ENCODE peak calls at places on chromosomes 2 and 18, in seven cellular contexts. C, Q, Z, E, R, N and M are unnamed samples. For H3K9me3, the result is how much of the 10 kb centered on the place peaks cover.

GRCh38 chr2:178392215-178392614 is 58.8 kb downstream of the PRKRA start:
- DNase-seq in R (no peak), E (peak), Q (no peak), C (no peak), N (no peak), Z (peak), M (no peak)

GRCh38 chr2:163455815-163456214 is 280.0 kb downstream of the FIGN start:
- DNase-seq in Q (no peak), E (no peak), R (no peak), C (no peak), Z (no peak), N (no peak), M (no peak)

GRCh38 chr2:152411154-152411553 is 76.2 kb downstream of the FMNL2 start:
- DNase-seq in Q (no peak), E (no peak), R (no peak), C (no peak), N (no peak), Z (peak), M (no peak)

GRCh38 chr2:239814917-239815637 is 210.1 kb downstream of the NDUFA10 start:
- DNase-seq in N (peak), R (no peak), C (no peak), E (peak), Z (no peak), Q (no peak), M (no peak)

GRCh38 chr2:28356095-28356911 is 36.4 kb upstream of the FOSL2 start:
- DNase-seq in R (peak), Q (peak), Z (peak), N (peak), E (peak), C (peak), M (no peak)

GRCh38 chr18:8063733-8064132 is 496.6 kb downstream of the PTPRM start:
- DNase-seq in R (no peak), C (no peak), Q (no peak), Z (no peak), E (no peak), N (no peak), M (no peak)

GRCh38 chr2:157106950-157107349 is 150.6 kb upstream of the GALNT5 start:
- DNase-seq in R (no peak), E (no peak), C (no peak), N (no peak), Q (no peak), Z (no peak), M (no peak)

GRCh38 chr2:225668606-225669266 is 269.2 kb downstream of the NYAP2 start:
- DNase-seq in Z (peak), C (no peak), Q (no peak), N (no peak), E (peak), R (peak), M (no peak)

GRCh38 chr2:160510617-160511016 is 17.0 kb upstream of the RBMS1 start:
- DNase-seq in Z (no peak), N (no peak), C (no peak), R (no peak), Q (no peak), E (peak), M (no peak)

GRCh38 chr2:115874427-115874826 is 1432.0 kb downstream of the DPP10 start:
- DNase-seq in Z (no peak), R (no peak), C (no peak), N (no peak), E (no peak), Q (no peak), M (no peak)
- H3K9me3 ChIP-seq in Z (under half), R (under half), C (under half), N (under half), E (under half), Q (under half), M (under half)

DNA sequence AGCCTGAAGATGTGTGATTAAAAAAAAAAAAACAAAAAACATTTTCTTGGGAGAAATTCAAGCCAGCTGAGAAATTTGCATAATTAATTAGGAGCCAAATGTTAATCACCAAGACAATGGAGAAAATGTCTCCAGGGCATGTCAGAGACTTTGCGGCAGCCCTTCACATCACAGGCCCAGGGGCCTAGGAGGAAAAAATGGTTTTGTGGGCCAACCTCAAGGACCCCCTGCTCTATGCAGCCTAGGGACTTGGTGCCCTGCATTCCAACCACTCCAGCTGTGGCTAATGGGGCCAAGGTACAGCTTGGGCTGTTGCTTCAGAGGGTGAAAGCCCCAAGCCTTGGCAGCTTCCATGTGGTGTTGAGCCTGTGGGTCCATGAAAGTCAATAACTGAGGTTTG is 241.9 kb upstream of the THUMPD2 start:
- DNase-seq in R (no peak), C (no peak), Q (no peak), Z (no peak), N (no peak), E (no peak), M (no peak)
- H3K9me3 ChIP-seq in R (under half), C (under half), Q (under half), Z (under half), N (under half), E (under half), M (under half)

DNA sequence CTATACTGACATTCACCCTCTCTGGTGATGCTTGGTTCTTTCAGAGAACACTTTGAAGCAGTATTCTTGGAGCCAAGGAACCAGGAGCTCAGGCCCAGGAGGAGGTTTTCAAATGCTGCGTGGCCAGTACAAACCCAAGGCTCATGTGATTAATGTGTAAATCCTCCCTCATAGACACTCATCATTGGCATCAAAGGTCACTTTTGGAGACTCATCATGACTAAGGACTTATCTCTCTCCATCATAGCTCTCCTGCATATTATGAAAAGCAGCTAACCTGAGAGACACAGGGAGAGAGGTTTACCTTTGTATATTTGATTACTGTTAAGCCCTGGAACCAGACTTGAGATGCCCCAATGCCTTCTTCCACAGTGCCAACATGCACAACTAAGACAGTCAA is 115.3 kb upstream of the SRD5A2 start:
- DNase-seq in R (no peak), E (no peak), N (no peak), Q (no peak), C (no peak), Z (no peak), M (no peak)
- H3K9me3 ChIP-seq in R (under half), E (under half), N (under half), Q (under half), C (under half), Z (under half), M (under half)

DNA sequence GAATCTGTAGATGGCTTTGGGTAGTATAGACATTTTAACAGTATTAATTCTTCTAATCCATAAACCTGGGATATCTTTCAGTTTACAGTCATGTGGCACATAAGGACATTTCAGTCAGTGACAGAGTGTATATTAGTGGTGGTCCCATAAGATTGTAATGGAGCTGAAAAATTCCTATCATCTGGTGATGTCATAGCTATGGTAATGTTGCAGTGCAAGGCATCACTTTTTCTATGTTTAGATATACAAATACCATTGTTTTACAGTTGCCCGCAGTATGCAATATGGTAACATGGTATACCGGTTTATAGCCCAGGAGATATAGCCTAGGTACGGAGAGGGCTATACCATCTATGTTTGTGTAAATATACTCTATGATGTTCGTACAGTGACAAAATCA is 9.7 kb downstream of the CCDC150 start:
- DNase-seq in Q (no peak), N (no peak), Z (no peak), C (no peak), E (no peak), R (no peak), M (no peak)
- H3K9me3 ChIP-seq in Q (under half), N (under half), Z (under half), C (under half), E (under half), R (under half), M (under half)

GRCh38 chr18:78519394-78520062 is 460.1 kb upstream of the SALL3 start:
- DNase-seq in N (no peak), Z (no peak), C (no peak), R (no peak), E (no peak), Q (no peak), M (no peak)
- H3K9me3 ChIP-seq in N (under half), Z (under half), C (under half), R (under half), E (under half), Q (under half), M (under half)

GRCh38 chr2:360124-360523 is 72.2 kb upstream of the ALKAL2 start:
- DNase-seq in Z (no peak), C (no peak), N (no peak), E (no peak), Q (no peak), R (no peak), M (no peak)

GRCh38 chr2:365367-366275 is 77.7 kb upstream of the ALKAL2 start:
- DNase-seq in Q (no peak), R (no peak), E (no peak), Z (no peak), C (no peak), N (no peak), M (no peak)

GRCh38 chr2:366706-367105 is 78.8 kb upstream of the ALKAL2 start:
- DNase-seq in R (no peak), E (no peak), Z (no peak), Q (no peak), C (no peak), N (no peak), M (no peak)

GRCh38 chr2:363823-364470 is 76.1 kb upstream of the ALKAL2 start:
- DNase-seq in N (no peak), Z (no peak), Q (no peak), R (no peak), C (no peak), E (no peak), M (no peak)

DNA sequence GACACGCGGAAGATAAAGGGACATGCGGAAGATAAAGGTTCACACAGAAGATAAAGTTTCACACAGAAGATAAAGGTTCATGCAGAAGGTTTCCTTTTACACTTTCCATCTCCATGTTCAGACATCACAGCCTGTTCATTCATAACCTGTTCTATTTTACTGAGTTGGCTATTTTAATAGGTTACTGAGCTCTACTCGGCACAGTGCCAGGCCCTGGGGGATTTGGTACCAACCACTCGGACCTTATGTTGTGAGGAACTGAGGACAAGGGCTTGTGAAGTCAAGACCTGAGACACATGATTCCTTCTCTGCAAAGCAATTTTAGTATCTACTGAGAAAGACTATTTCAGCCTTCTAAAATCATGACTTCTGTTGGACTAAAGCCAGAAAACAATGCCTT is 75.0 kb upstream of the ALKAL2 start:
- DNase-seq in Z (no peak), R (no peak), E (no peak), Q (no peak), C (no peak), N (no peak), M (no peak)
- H3K9me3 ChIP-seq in Z (under half), R (under half), E (under half), Q (under half), C (under half), N (under half), M (under half)

GRCh38 chr2:95707837-95708236 is 116.0 kb downstream of the TRIM43 start:
- DNase-seq in E (no peak), C (no peak), Z (no peak), N (no peak), R (no peak), Q (no peak), M (no peak)
- H3K9me3 ChIP-seq in E (under half), C (under half), Z (under half), N (under half), R (under half), Q (under half), M (under half)